ENCODE peak calls at places on chromosomes 6 and 20, in four cellular contexts. One of them, this sample, is unnamed.

GRCh38 chr6:26312501-26313390 is 52.3 kb upstream of the BTN3A2 start:
- DNase-seq in NCI-H1105 treated with DMSO at 0.1 percent for 48 hours: peak; percentile 86
- DNase-seq in D341Med: peak; percentile 47
- DNase-seq in nephron progenitor cell: peak; percentile 78
- DNase-seq in this sample: peak; percentile 96

GRCh38 chr6:9516207-9516606 is 898.7 kb downstream of the TFAP2A start:
- DNase-seq in NCI-H1105 treated with DMSO at 0.1 percent for 48 hours: no peak
- DNase-seq in D341Med: no peak
- DNase-seq in nephron progenitor cell: peak; percentile 7
- DNase-seq in this sample: peak; percentile 14

GRCh38 chr6:79993012-79993910 is 11.2 kb upstream of the TTK start:
- DNase-seq in NCI-H1105 treated with DMSO at 0.1 percent for 48 hours: no peak
- DNase-seq in nephron progenitor cell: no peak
- DNase-seq in D341Med: no peak
- DNase-seq in this sample: no peak

GRCh38 chr6:119052292-119052889 is 26.1 kb downstream of the FAM184A start:
- DNase-seq in nephron progenitor cell: no peak
- DNase-seq in D341Med: no peak
- DNase-seq in NCI-H1105 treated with DMSO at 0.1 percent for 48 hours: no peak
- DNase-seq in this sample: no peak

GRCh38 chr6:74755748-74756147 is 450.1 kb downstream of the COL12A1 start:
- DNase-seq in nephron progenitor cell: no peak
- DNase-seq in NCI-H1105 treated with DMSO at 0.1 percent for 48 hours: no peak
- DNase-seq in D341Med: no peak
- DNase-seq in this sample: no peak

GRCh38 chr6:49541210-49541724 is 9.2 kb upstream of the C6orf141 start:
- DNase-seq in nephron progenitor cell: no peak
- DNase-seq in D341Med: no peak
- DNase-seq in NCI-H1105 treated with DMSO at 0.1 percent for 48 hours: peak; percentile 51
- DNase-seq in this sample: peak; percentile 88

GRCh38 chr20:17699931-17700351 is at the start of gene BANF2:
- DNase-seq in nephron progenitor cell: no peak
- DNase-seq in NCI-H1105 treated with DMSO at 0.1 percent for 48 hours: no peak
- DNase-seq in D341Med: no peak
- DNase-seq in this sample: no peak

GRCh38 chr20:23125625-23126191 is 39.6 kb upstream of the CD93 start:
- DNase-seq in nephron progenitor cell: no peak
- DNase-seq in NCI-H1105 treated with DMSO at 0.1 percent for 48 hours: no peak
- DNase-seq in D341Med: no peak
- DNase-seq in this sample: no peak

GRCh38 chr20:2657241-2657640 is 4.8 kb downstream of the NOP56 start:
- DNase-seq in NCI-H1105 treated with DMSO at 0.1 percent for 48 hours: no peak
- DNase-seq in D341Med: no peak
- DNase-seq in nephron progenitor cell: no peak
- DNase-seq in this sample: no peak

GRCh38 chr6:143107440-143107839 is 46.8 kb downstream of the AIG1 start:
- DNase-seq in NCI-H1105 treated with DMSO at 0.1 percent for 48 hours: no peak
- DNase-seq in nephron progenitor cell: no peak
- DNase-seq in D341Med: no peak
- DNase-seq in this sample: no peak

GRCh38 chr6:36160147-36160760 is 29.9 kb downstream of the MAPK13 start:
- DNase-seq in nephron progenitor cell: no peak
- DNase-seq in D341Med: no peak
- DNase-seq in NCI-H1105 treated with DMSO at 0.1 percent for 48 hours: no peak
- DNase-seq in this sample: no peak

GRCh38 chr6:35238843-35239289 is 20.7 kb upstream of the ZNF76 start:
- DNase-seq in nephron progenitor cell: no peak
- DNase-seq in D341Med: no peak
- DNase-seq in NCI-H1105 treated with DMSO at 0.1 percent for 48 hours: no peak
- DNase-seq in this sample: no peak

GRCh38 chr20:36465109-36466080 is 75.9 kb upstream of the MYL9 start:
- DNase-seq in NCI-H1105 treated with DMSO at 0.1 percent for 48 hours: no peak
- DNase-seq in D341Med: no peak
- DNase-seq in nephron progenitor cell: no peak
- DNase-seq in this sample: peak; percentile 43

GRCh38 chr6:155171109-155171746 is 92.6 kb upstream of the CLDN20 start:
- DNase-seq in D341Med: no peak
- DNase-seq in NCI-H1105 treated with DMSO at 0.1 percent for 48 hours: peak; percentile 51
- DNase-seq in nephron progenitor cell: no peak
- DNase-seq in this sample: no peak

GRCh38 chr6:107114872-107115694 is at the start of gene BEND3:
- DNase-seq in nephron progenitor cell: peak; percentile 61
- DNase-seq in D341Med: peak; percentile 80
- DNase-seq in NCI-H1105 treated with DMSO at 0.1 percent for 48 hours: peak; percentile 50
- DNase-seq in this sample: peak; percentile 69

GRCh38 chr20:4592316-4593148 is 129.2 kb upstream of the PRND start:
- DNase-seq in NCI-H1105 treated with DMSO at 0.1 percent for 48 hours: peak; percentile 46
- DNase-seq in nephron progenitor cell: peak; percentile 83
- DNase-seq in D341Med: peak; percentile 92
- DNase-seq in this sample: peak; percentile 61

GRCh38 chr6:118980063-118980462 is 45.1 kb upstream of the MCM9 start:
- DNase-seq in D341Med: no peak
- DNase-seq in NCI-H1105 treated with DMSO at 0.1 percent for 48 hours: no peak
- DNase-seq in nephron progenitor cell: no peak
- DNase-seq in this sample: peak; percentile 12

GRCh38 chr6:35031611-35032529 is 109.3 kb downstream of the TCP11 start:
- DNase-seq in NCI-H1105 treated with DMSO at 0.1 percent for 48 hours: no peak
- DNase-seq in D341Med: no peak
- DNase-seq in nephron progenitor cell: peak; percentile 39
- DNase-seq in this sample: no peak

GRCh38 chr6:89793586-89793985 is 26.0 kb downstream of the MDN1 start:
- DNase-seq in NCI-H1105 treated with DMSO at 0.1 percent for 48 hours: no peak
- DNase-seq in nephron progenitor cell: no peak
- DNase-seq in D341Med: no peak
- DNase-seq in this sample: no peak

GRCh38 chr6:79076160-79076559 is 1.9 kb downstream of the PHIP start:
- DNase-seq in NCI-H1105 treated with DMSO at 0.1 percent for 48 hours: peak; percentile 16
- DNase-seq in nephron progenitor cell: no peak
- DNase-seq in D341Med: no peak
- DNase-seq in this sample: no peak

GRCh38 chr20:47749367-47749766 is 35.9 kb downstream of the SULF2 start:
- DNase-seq in NCI-H1105 treated with DMSO at 0.1 percent for 48 hours: no peak
- DNase-seq in D341Med: no peak
- DNase-seq in nephron progenitor cell: no peak
- DNase-seq in this sample: peak; percentile 78

GRCh38 chr20:48463916-48464315 is 363.9 kb downstream of the PREX1 start:
- DNase-seq in D341Med: no peak
- DNase-seq in NCI-H1105 treated with DMSO at 0.1 percent for 48 hours: no peak
- DNase-seq in nephron progenitor cell: no peak
- DNase-seq in this sample: no peak

GRCh38 chr20:58634121-58634817 is 16.8 kb upstream of the STX16 start:
- DNase-seq in NCI-H1105 treated with DMSO at 0.1 percent for 48 hours: no peak
- DNase-seq in nephron progenitor cell: no peak
- DNase-seq in D341Med: no peak
- DNase-seq in this sample: no peak